ENCODE peak calls at places on chromosomes 4 and X, in six cellular contexts. One of them, this sample, is unnamed.

GRCh38 chr4:119692001-119692400 is 63.4 kb upstream of the PDE5A start:
- DNase-seq in thoracic aorta: peak; percentile 2
- DNase-seq in NCI-H524 treated with DMSO at 0.1 percent for 48 hours: no peak
- DNase-seq in lung microvascular endothelial cell: no peak
- DNase-seq in adipocyte: peak; percentile 56
- DNase-seq in substantia nigra: no peak
- DNase-seq in this sample: no peak

GRCh38 chr4:73684097-73684496 is 56.3 kb upstream of the CXCL8 start:
- DNase-seq in thoracic aorta: no peak
- DNase-seq in NCI-H524 treated with DMSO at 0.1 percent for 48 hours: no peak
- DNase-seq in lung microvascular endothelial cell: no peak
- DNase-seq in adipocyte: no peak
- DNase-seq in substantia nigra: no peak
- DNase-seq in this sample: no peak

GRCh38 chrX:20181563-20182329 is 40.1 kb upstream of the EIF1AX start:
- DNase-seq in thoracic aorta: no peak
- DNase-seq in NCI-H524 treated with DMSO at 0.1 percent for 48 hours: no peak
- DNase-seq in lung microvascular endothelial cell: no peak
- DNase-seq in adipocyte: no peak
- DNase-seq in substantia nigra: no peak
- DNase-seq in this sample: no peak

GRCh38 chr4:112031712-112032328 is 113.4 kb upstream of the FAM241A start:
- DNase-seq in thoracic aorta: no peak
- DNase-seq in NCI-H524 treated with DMSO at 0.1 percent for 48 hours: no peak
- DNase-seq in lung microvascular endothelial cell: peak; percentile 64
- DNase-seq in adipocyte: peak; percentile 81
- DNase-seq in substantia nigra: no peak
- DNase-seq in this sample: no peak

GRCh38 chr4:76195326-76195725 is 18.3 kb downstream of the SCARB2 start:
- DNase-seq in thoracic aorta: no peak
- DNase-seq in NCI-H524 treated with DMSO at 0.1 percent for 48 hours: no peak
- DNase-seq in lung microvascular endothelial cell: no peak
- DNase-seq in adipocyte: no peak
- DNase-seq in substantia nigra: no peak
- DNase-seq in this sample: no peak

GRCh38 chr4:57443308-57444243 is 333.4 kb upstream of the IGFBP7 start:
- DNase-seq in thoracic aorta: no peak
- DNase-seq in NCI-H524 treated with DMSO at 0.1 percent for 48 hours: no peak
- DNase-seq in lung microvascular endothelial cell: no peak
- DNase-seq in adipocyte: no peak
- DNase-seq in substantia nigra: no peak
- DNase-seq in this sample: no peak

GRCh38 chr4:93897559-93897958 is 69.0 kb downstream of the ATOH1 start:
- DNase-seq in thoracic aorta: no peak
- DNase-seq in NCI-H524 treated with DMSO at 0.1 percent for 48 hours: no peak
- DNase-seq in lung microvascular endothelial cell: peak; percentile 1
- DNase-seq in adipocyte: peak; percentile 13
- DNase-seq in substantia nigra: no peak
- DNase-seq in this sample: no peak

GRCh38 chr4:76641351-76641750 is 206.3 kb downstream of the SHROOM3 start:
- DNase-seq in thoracic aorta: no peak
- DNase-seq in NCI-H524 treated with DMSO at 0.1 percent for 48 hours: no peak
- DNase-seq in lung microvascular endothelial cell: no peak
- DNase-seq in adipocyte: no peak
- DNase-seq in substantia nigra: no peak
- DNase-seq in this sample: no peak

GRCh38 chrX:35150642-35151239 is 208.1 kb downstream of the FAM47B start:
- DNase-seq in thoracic aorta: no peak
- DNase-seq in NCI-H524 treated with DMSO at 0.1 percent for 48 hours: no peak
- DNase-seq in lung microvascular endothelial cell: no peak
- DNase-seq in adipocyte: no peak
- DNase-seq in substantia nigra: no peak
- DNase-seq in this sample: no peak

GRCh38 chr4:44522761-44523445 is 74.3 kb upstream of the KCTD8 start:
- DNase-seq in thoracic aorta: no peak
- DNase-seq in NCI-H524 treated with DMSO at 0.1 percent for 48 hours: no peak
- DNase-seq in lung microvascular endothelial cell: no peak
- DNase-seq in adipocyte: no peak
- DNase-seq in substantia nigra: no peak
- DNase-seq in this sample: no peak

GRCh38 chr4:107467461-107467860 is 252.6 kb downstream of the PAPSS1 start:
- DNase-seq in thoracic aorta: no peak
- DNase-seq in NCI-H524 treated with DMSO at 0.1 percent for 48 hours: no peak
- DNase-seq in lung microvascular endothelial cell: no peak
- DNase-seq in adipocyte: no peak
- DNase-seq in substantia nigra: no peak
- DNase-seq in this sample: no peak

GRCh38 chrX:149230689-149231088 is 274.4 kb downstream of the IDS start:
- DNase-seq in thoracic aorta: no peak
- DNase-seq in NCI-H524 treated with DMSO at 0.1 percent for 48 hours: no peak
- DNase-seq in lung microvascular endothelial cell: no peak
- DNase-seq in adipocyte: no peak
- DNase-seq in substantia nigra: no peak
- DNase-seq in this sample: no peak

GRCh38 chr4:101414496-101414895 is 67.2 kb upstream of the PPP3CA start:
- DNase-seq in thoracic aorta: no peak
- DNase-seq in NCI-H524 treated with DMSO at 0.1 percent for 48 hours: no peak
- DNase-seq in lung microvascular endothelial cell: peak; percentile 12
- DNase-seq in adipocyte: peak; percentile 16
- DNase-seq in substantia nigra: no peak
- DNase-seq in this sample: no peak

GRCh38 chr4:176769519-176769918 is 23.2 kb downstream of the VEGFC start:
- DNase-seq in thoracic aorta: no peak
- DNase-seq in NCI-H524 treated with DMSO at 0.1 percent for 48 hours: no peak
- DNase-seq in lung microvascular endothelial cell: peak; percentile 89
- DNase-seq in adipocyte: peak; percentile 83
- DNase-seq in substantia nigra: no peak
- DNase-seq in this sample: no peak

GRCh38 chr4:151990201-151990600 is 229.4 kb upstream of the GATB start:
- DNase-seq in thoracic aorta: no peak
- DNase-seq in NCI-H524 treated with DMSO at 0.1 percent for 48 hours: no peak
- DNase-seq in lung microvascular endothelial cell: no peak
- DNase-seq in adipocyte: no peak
- DNase-seq in substantia nigra: no peak
- DNase-seq in this sample: no peak

GRCh38 chr4:145501051-145501660 is 19.5 kb downstream of the SMAD1 start:
- DNase-seq in thoracic aorta: no peak
- DNase-seq in NCI-H524 treated with DMSO at 0.1 percent for 48 hours: no peak
- DNase-seq in lung microvascular endothelial cell: peak; percentile 82
- DNase-seq in adipocyte: no peak
- DNase-seq in substantia nigra: no peak
- DNase-seq in this sample: no peak

GRCh38 chrX:106999002-106999975 is 723 bp downstream of the MORC4 start:
- DNase-seq in thoracic aorta: no peak
- DNase-seq in NCI-H524 treated with DMSO at 0.1 percent for 48 hours: peak; percentile 26
- DNase-seq in lung microvascular endothelial cell: peak; percentile 42
- DNase-seq in adipocyte: peak; percentile 73
- DNase-seq in substantia nigra: peak; percentile 49
- DNase-seq in this sample: peak; percentile 13

GRCh38 chr4:7268941-7269340 is 76.6 kb downstream of the SORCS2 start:
- DNase-seq in thoracic aorta: no peak
- DNase-seq in NCI-H524 treated with DMSO at 0.1 percent for 48 hours: no peak
- DNase-seq in lung microvascular endothelial cell: no peak
- DNase-seq in adipocyte: no peak
- DNase-seq in substantia nigra: no peak
- DNase-seq in this sample: no peak

GRCh38 chr4:80005863-80006262 is 67.2 kb downstream of the ANTXR2 start:
- DNase-seq in thoracic aorta: no peak
- DNase-seq in NCI-H524 treated with DMSO at 0.1 percent for 48 hours: no peak
- DNase-seq in lung microvascular endothelial cell: peak; percentile 61
- DNase-seq in adipocyte: no peak
- DNase-seq in substantia nigra: no peak
- DNase-seq in this sample: no peak

GRCh38 chr4:3226944-3227343 is 22.0 kb upstream of the MSANTD1 start:
- DNase-seq in thoracic aorta: no peak
- DNase-seq in NCI-H524 treated with DMSO at 0.1 percent for 48 hours: no peak
- DNase-seq in lung microvascular endothelial cell: no peak
- DNase-seq in adipocyte: no peak
- DNase-seq in substantia nigra: no peak
- DNase-seq in this sample: no peak

GRCh38 chr4:108821056-108821925 is 58.4 kb upstream of the ETNPPL start:
- DNase-seq in thoracic aorta: no peak
- DNase-seq in NCI-H524 treated with DMSO at 0.1 percent for 48 hours: no peak
- DNase-seq in lung microvascular endothelial cell: no peak
- DNase-seq in adipocyte: peak; percentile 61
- DNase-seq in substantia nigra: no peak
- DNase-seq in this sample: no peak

GRCh38 chr4:145881991-145882390 is 56.6 kb downstream of the ZNF827 start:
- DNase-seq in thoracic aorta: no peak
- DNase-seq in NCI-H524 treated with DMSO at 0.1 percent for 48 hours: no peak
- DNase-seq in lung microvascular endothelial cell: no peak
- DNase-seq in adipocyte: no peak
- DNase-seq in substantia nigra: peak; percentile 17
- DNase-seq in this sample: no peak

GRCh38 chrX:42119076-42119475 is 195.7 kb upstream of the CASK start:
- DNase-seq in thoracic aorta: no peak
- DNase-seq in NCI-H524 treated with DMSO at 0.1 percent for 48 hours: peak; percentile 22
- DNase-seq in lung microvascular endothelial cell: peak; percentile 1
- DNase-seq in adipocyte: peak; percentile 67
- DNase-seq in substantia nigra: no peak
- DNase-seq in this sample: peak; percentile 77

GRCh38 chr4:97235516-97235915 is 907.8 kb downstream of the STPG2 start:
- DNase-seq in thoracic aorta: no peak
- DNase-seq in NCI-H524 treated with DMSO at 0.1 percent for 48 hours: no peak
- DNase-seq in lung microvascular endothelial cell: no peak
- DNase-seq in adipocyte: no peak
- DNase-seq in substantia nigra: no peak
- DNase-seq in this sample: no peak

GRCh38 chr4:187565416-187565815 is 430.2 kb upstream of the ZFP42 start:
- DNase-seq in thoracic aorta: no peak
- DNase-seq in NCI-H524 treated with DMSO at 0.1 percent for 48 hours: no peak
- DNase-seq in lung microvascular endothelial cell: no peak
- DNase-seq in adipocyte: no peak
- DNase-seq in substantia nigra: no peak
- DNase-seq in this sample: no peak

GRCh38 chr4:38414410-38414809 is 249.6 kb upstream of the KLF3 start:
- DNase-seq in thoracic aorta: no peak
- DNase-seq in NCI-H524 treated with DMSO at 0.1 percent for 48 hours: no peak
- DNase-seq in lung microvascular endothelial cell: no peak
- DNase-seq in adipocyte: no peak
- DNase-seq in substantia nigra: no peak
- DNase-seq in this sample: no peak

GRCh38 chr4:129264008-129264657 is 168.2 kb downstream of the C4orf33 start:
- DNase-seq in thoracic aorta: no peak
- DNase-seq in NCI-H524 treated with DMSO at 0.1 percent for 48 hours: no peak
- DNase-seq in lung microvascular endothelial cell: no peak
- DNase-seq in adipocyte: peak; percentile 12
- DNase-seq in substantia nigra: no peak
- DNase-seq in this sample: no peak

GRCh38 chr4:2789801-2790582 is 2.9 kb upstream of the SH3BP2 start:
- DNase-seq in thoracic aorta: no peak
- DNase-seq in NCI-H524 treated with DMSO at 0.1 percent for 48 hours: no peak
- DNase-seq in lung microvascular endothelial cell: no peak
- DNase-seq in adipocyte: no peak
- DNase-seq in substantia nigra: no peak
- DNase-seq in this sample: no peak

GRCh38 chr4:150750824-150751223 is 168.9 kb downstream of the MAB21L2 start:
- DNase-seq in thoracic aorta: no peak
- DNase-seq in NCI-H524 treated with DMSO at 0.1 percent for 48 hours: no peak
- DNase-seq in lung microvascular endothelial cell: no peak
- DNase-seq in adipocyte: no peak
- DNase-seq in substantia nigra: no peak
- DNase-seq in this sample: no peak

GRCh38 chrX:48938721-48939416 is 18.5 kb downstream of the OTUD5 start:
- DNase-seq in thoracic aorta: no peak
- DNase-seq in NCI-H524 treated with DMSO at 0.1 percent for 48 hours: no peak
- DNase-seq in lung microvascular endothelial cell: no peak
- DNase-seq in adipocyte: no peak
- DNase-seq in substantia nigra: no peak
- DNase-seq in this sample: no peak

GRCh38 chr4:120070191-120070590 is 3.5 kb upstream of the MAD2L1 start:
- DNase-seq in thoracic aorta: no peak
- DNase-seq in NCI-H524 treated with DMSO at 0.1 percent for 48 hours: no peak
- DNase-seq in lung microvascular endothelial cell: no peak
- DNase-seq in adipocyte: peak; percentile 42
- DNase-seq in substantia nigra: no peak
- DNase-seq in this sample: no peak

GRCh38 chr4:77662396-77662795 is 56.8 kb downstream of the CXCL13 start:
- DNase-seq in thoracic aorta: no peak
- DNase-seq in NCI-H524 treated with DMSO at 0.1 percent for 48 hours: peak; percentile 31
- DNase-seq in lung microvascular endothelial cell: no peak
- DNase-seq in adipocyte: no peak
- DNase-seq in substantia nigra: no peak
- DNase-seq in this sample: no peak

GRCh38 chr4:16289872-16290554 is 63.7 kb upstream of the TAPT1 start:
- DNase-seq in thoracic aorta: no peak
- DNase-seq in NCI-H524 treated with DMSO at 0.1 percent for 48 hours: peak; percentile 8
- DNase-seq in lung microvascular endothelial cell: peak; percentile 47
- DNase-seq in adipocyte: peak; percentile 75
- DNase-seq in substantia nigra: no peak
- DNase-seq in this sample: no peak

GRCh38 chr4:82748781-82749504 is 49.7 kb downstream of the SCD5 start:
- DNase-seq in thoracic aorta: no peak
- DNase-seq in NCI-H524 treated with DMSO at 0.1 percent for 48 hours: no peak
- DNase-seq in lung microvascular endothelial cell: no peak
- DNase-seq in adipocyte: no peak
- DNase-seq in substantia nigra: no peak
- DNase-seq in this sample: no peak

GRCh38 chr4:21203416-21203815 is 503.2 kb downstream of the PACRGL start:
- DNase-seq in thoracic aorta: no peak
- DNase-seq in NCI-H524 treated with DMSO at 0.1 percent for 48 hours: no peak
- DNase-seq in lung microvascular endothelial cell: no peak
- DNase-seq in adipocyte: no peak
- DNase-seq in substantia nigra: no peak
- DNase-seq in this sample: no peak

GRCh38 chrX:22666441-22666840 is 333.3 kb upstream of the DDX53 start:
- DNase-seq in thoracic aorta: no peak
- DNase-seq in NCI-H524 treated with DMSO at 0.1 percent for 48 hours: peak; percentile 19
- DNase-seq in lung microvascular endothelial cell: peak; percentile 11
- DNase-seq in adipocyte: peak; percentile 3
- DNase-seq in substantia nigra: peak; percentile 15
- DNase-seq in this sample: no peak

This sample was measured in DMS 273 treated with DMSO at 0.1 percent for 48 hours.